ENCODE peak calls at places on chromosomes 11 and 22, in seven cellular contexts. P is breast epithelium; W is CD4-positive, alpha-beta memory T cell; R is GM23248; L is CD8-positive, alpha-beta memory T cell; J is CD8-positive, alpha-beta T cell; A is PC-3. E is an unnamed sample. For H3K4me1 and H3K27me3, the result is how much of the 10 kb centered on the place peaks cover.

GRCh38 chr11:129881570-129882170 is 13.7 kb downstream of the NFRKB start:
- DNase-seq in P (no peak), W (peak), R (peak), L (peak), J (peak), A (peak), E (no peak)

GRCh38 chr11:102187416-102188125 is 77.3 kb downstream of the YAP1 start:
- DNase-seq in P (no peak), W (no peak), R (peak), L (no peak), J (no peak), A (no peak), E (no peak)

GRCh38 chr11:19982761-19983495 is 177.3 kb downstream of the DBX1 start:
- DNase-seq in P (no peak), W (no peak), R (no peak), L (no peak), J (no peak), A (no peak), E (no peak)

GRCh38 chr11:63779044-63779443 is 10.5 kb upstream of the ZFTA start:
- DNase-seq in P (no peak), W (no peak), R (no peak), L (no peak), J (no peak), A (no peak), E (no peak)

GRCh38 chr22:47391169-47392053 is 629.0 kb downstream of the TBC1D22A start:
- DNase-seq in P (no peak), W (no peak), R (no peak), L (no peak), J (no peak), A (no peak), E (no peak)

GRCh38 chr11:62324738-62325556 is 12.3 kb upstream of the ASRGL1 start:
- DNase-seq in P (no peak), W (peak), R (peak), L (peak), J (peak), A (peak), E (no peak)

GRCh38 chr11:27392715-27393114 is 29.7 kb upstream of the CCDC34 start:
- DNase-seq in P (no peak), W (no peak), R (peak), L (no peak), J (no peak), A (peak), E (no peak)

GRCh38 chr11:82059505-82059904 is 674.2 kb downstream of the FAM181B start:
- DNase-seq in P (no peak), W (no peak), R (no peak), L (no peak), J (no peak), A (no peak), E (no peak)

DNA sequence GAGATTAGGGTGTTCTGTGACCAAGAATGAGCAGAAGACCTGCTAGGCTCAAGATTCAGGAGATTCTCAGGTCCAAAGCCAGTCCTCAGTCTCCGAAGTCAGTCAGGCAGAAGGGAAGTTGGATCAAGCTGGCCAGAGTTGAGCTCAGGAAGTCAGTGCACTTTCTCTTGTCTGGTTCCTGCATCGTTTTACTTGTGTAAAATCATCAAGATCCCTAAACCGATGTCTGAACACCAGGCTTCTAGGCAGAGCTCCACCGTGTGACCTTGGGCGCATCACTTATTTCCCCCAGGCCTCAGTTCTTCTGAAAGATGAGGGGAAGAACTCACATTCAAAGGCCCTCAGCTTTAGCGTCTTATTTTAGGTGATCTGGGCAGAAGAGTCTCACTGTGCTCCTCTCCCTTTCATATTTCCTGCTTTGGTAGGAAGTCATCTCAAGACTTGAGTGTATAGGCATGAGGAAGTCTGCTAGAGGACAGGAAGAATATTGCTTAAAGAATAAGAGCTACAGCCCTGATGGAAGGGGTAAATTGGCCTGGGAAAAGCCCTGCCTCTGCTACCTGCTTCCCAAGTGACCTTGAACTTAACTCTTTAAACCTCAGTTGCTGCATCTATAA is 20.2 kb downstream of the NF2 start:
- DNase-seq in P (no peak), W (peak), R (no peak), L (peak), J (no peak), A (peak), E (no peak)
- H3K4me1 ChIP-seq in P (under half), W (under half), R (half or more), L (under half), J (under half), A (half or more), E (under half)

DNA sequence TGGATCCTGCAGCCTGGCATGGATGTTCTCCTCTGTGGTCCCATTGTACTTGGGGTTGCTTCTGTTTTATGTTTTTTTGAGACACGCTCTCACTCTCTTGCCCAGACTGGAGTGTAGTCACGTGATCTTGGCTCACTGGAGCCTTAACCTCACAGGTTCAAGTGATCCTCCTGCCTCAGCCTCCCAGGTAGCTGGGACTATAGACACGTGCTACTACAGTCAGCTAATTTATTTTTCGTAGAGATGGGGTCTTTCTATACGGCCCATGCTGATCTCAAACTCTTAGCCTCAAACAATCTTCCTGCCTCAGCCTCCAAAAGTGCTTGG is 10.0 kb upstream of the MYH9 start:
- DNase-seq in P (no peak), W (no peak), R (no peak), L (no peak), J (no peak), A (no peak), E (no peak)
- H3K27ac ChIP-seq in P (no peak), W (no peak), R (peak), L (no peak), J (no peak), A (no peak), E (no peak)

DNA sequence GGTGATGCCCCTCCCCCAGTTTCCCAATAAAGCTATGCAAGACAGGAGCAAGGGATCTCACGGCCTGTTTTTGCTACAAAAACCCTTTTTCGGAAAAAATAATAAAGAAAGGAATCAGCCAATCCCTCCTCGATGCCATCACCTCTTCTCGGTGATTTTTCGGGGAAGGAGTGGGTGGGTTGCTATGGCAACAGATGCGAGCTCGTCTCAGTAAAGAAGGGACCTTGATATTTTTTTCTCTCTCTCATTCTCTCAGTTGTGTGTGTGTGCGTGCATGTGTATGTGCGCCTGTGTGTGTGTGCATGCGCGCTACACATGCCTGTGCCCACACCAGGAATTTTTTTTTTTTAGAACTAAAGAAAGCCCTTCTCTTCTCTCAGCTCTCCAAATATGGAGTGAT is 3.8 kb upstream of the NPAS4 start:
- DNase-seq in P (no peak), W (no peak), R (no peak), L (no peak), J (no peak), A (no peak), E (no peak)
- H3K27me3 ChIP-seq in P (under half), W (under half), R (under half), L (under half), J (under half), A (half or more), E (under half)

DNA sequence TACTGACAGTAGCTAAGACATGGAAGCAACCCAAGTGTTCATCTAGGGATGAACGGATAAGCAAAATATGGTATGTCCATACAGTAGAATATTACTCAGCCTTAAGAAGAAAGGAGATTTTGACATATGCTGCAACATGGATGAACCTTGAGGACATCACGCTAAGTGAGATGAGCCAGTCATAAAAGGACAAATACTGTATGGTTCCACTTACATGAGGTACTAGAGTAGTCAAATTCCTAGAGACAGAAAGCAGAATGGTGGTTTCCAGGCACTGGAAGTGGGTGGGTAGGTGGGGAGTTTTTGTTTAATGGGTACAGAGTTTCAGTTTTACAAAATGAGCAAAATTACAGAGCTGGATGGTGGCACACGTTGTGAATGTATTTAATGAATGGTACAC is 18.1 kb downstream of the CHST1 start:
- DNase-seq in P (no peak), W (no peak), R (no peak), L (no peak), J (no peak), A (no peak), E (no peak)
- H3K4me1 ChIP-seq in P (under half), W (under half), R (under half), L (under half), J (under half), A (under half), E (under half)

GRCh38 chr11:12243511-12243910 is 133.1 kb downstream of the MICAL2 start:
- DNase-seq in P (no peak), W (no peak), R (no peak), L (no peak), J (no peak), A (no peak), E (no peak)

GRCh38 chr11:12245091-12245490 is 132.3 kb upstream of the PARVA start:
- DNase-seq in P (no peak), W (no peak), R (peak), L (no peak), J (no peak), A (no peak), E (no peak)

GRCh38 chr11:12245549-12245986 is 131.8 kb upstream of the PARVA start:
- DNase-seq in P (no peak), W (no peak), R (peak), L (no peak), J (no peak), A (peak), E (no peak)

GRCh38 chr11:12242926-12243325 is 132.5 kb downstream of the MICAL2 start:
- DNase-seq in P (no peak), W (no peak), R (no peak), L (no peak), J (no peak), A (no peak), E (no peak)

GRCh38 chr11:12244156-12244555 is 133.2 kb upstream of the PARVA start:
- DNase-seq in P (no peak), W (no peak), R (no peak), L (no peak), J (no peak), A (no peak), E (no peak)
- H3K27ac ChIP-seq in P (no peak), W (no peak), R (peak), L (no peak), J (no peak), A (no peak), E (no peak)

GRCh38 chr11:31817621-31818493 is 6.7 kb upstream of the PAX6 start:
- DNase-seq in P (no peak), W (no peak), R (no peak), L (no peak), J (no peak), A (no peak), E (no peak)
- H3K27me3 ChIP-seq in P (under half), W (half or more), R (half or more), L (half or more), J (half or more), A (under half), E (half or more)

DNA sequence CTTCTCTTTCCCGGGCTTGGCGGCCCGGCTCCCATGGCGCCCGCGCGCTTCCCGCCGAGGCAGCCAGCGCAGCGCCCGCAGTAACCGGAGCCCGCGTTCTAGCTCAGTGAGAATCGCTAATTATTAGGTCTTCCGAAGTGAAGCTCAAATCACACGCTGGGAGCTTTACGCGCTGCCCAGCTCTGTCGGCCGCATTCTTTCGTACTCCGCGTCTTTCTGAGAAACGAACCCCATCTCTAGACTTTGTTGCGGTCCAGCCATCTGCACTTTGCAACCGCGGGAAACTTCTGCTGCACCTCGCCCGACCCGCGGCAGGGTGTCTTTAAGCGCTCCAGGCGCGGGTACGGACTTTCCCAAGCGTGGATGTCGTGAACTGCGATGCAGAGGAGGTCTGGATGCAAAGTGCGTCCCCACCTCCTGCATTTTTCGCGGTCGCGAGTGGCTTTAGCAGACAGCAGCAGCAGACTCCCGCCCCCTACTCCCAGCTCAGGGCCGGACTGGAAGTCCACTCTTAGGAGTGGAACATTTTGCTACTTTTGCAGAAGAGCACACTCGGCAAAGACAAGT is 6.0 kb upstream of the PAX6 start:
- DNase-seq in P (no peak), W (no peak), R (no peak), L (no peak), J (no peak), A (no peak), E (no peak)
- H3K4me1 ChIP-seq in P (under half), W (half or more), R (under half), L (under half), J (half or more), A (under half), E (half or more)

GRCh38 chr11:34629711-34630110 is 8.8 kb downstream of the EHF start:
- DNase-seq in P (no peak), W (no peak), R (no peak), L (no peak), J (no peak), A (peak), E (no peak)

GRCh38 chr11:34631737-34632104 is 10.8 kb downstream of the EHF start:
- DNase-seq in P (no peak), W (no peak), R (no peak), L (no peak), J (no peak), A (peak), E (no peak)

GRCh38 chr11:34630544-34630943 is 9.7 kb downstream of the EHF start:
- DNase-seq in P (no peak), W (no peak), R (no peak), L (no peak), J (no peak), A (peak), E (no peak)

GRCh38 chr11:34632105-34632780 is 11.3 kb downstream of the EHF start:
- DNase-seq in P (peak), W (no peak), R (peak), L (no peak), J (no peak), A (peak), E (no peak)

DNA sequence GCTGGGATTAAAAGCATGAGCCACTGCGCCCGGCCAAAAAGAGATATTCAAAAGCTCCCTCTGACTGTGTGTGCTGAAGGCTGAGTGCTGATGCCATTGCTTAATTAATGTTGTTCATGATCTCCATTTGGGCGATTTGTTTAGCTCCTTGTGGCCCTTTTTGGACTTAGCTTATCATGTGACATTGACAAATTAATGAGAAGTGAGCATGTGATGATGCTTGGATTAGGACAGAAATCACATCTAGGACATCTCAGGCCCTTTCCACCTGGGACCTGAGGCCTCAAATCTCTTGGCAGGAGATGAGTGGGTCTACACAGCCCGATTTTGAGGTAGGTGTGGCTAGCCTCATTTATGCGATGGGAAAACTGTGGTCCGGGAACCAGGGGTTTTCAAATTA is 10.4 kb downstream of the EHF start:
- DNase-seq in P (no peak), W (no peak), R (no peak), L (no peak), J (no peak), A (no peak), E (no peak)
- H3K27ac ChIP-seq in P (peak), W (no peak), R (no peak), L (no peak), J (no peak), A (peak), E (no peak)

GRCh38 chr22:43860831-43861230 is 1.5 kb downstream of the SULT4A1 start:
- DNase-seq in P (no peak), W (no peak), R (no peak), L (no peak), J (no peak), A (no peak), E (no peak)

GRCh38 chr22:43860126-43860525 is 2.2 kb downstream of the SULT4A1 start:
- DNase-seq in P (no peak), W (no peak), R (no peak), L (no peak), J (no peak), A (no peak), E (no peak)

GRCh38 chr22:43862074-43862881 is at the start of gene SULT4A1:
- DNase-seq in P (no peak), W (no peak), R (peak), L (no peak), J (no peak), A (no peak), E (no peak)

GRCh38 chr22:43861529-43861928 is 784 bp downstream of the SULT4A1 start:
- DNase-seq in P (no peak), W (no peak), R (peak), L (no peak), J (no peak), A (no peak), E (no peak)

DNA sequence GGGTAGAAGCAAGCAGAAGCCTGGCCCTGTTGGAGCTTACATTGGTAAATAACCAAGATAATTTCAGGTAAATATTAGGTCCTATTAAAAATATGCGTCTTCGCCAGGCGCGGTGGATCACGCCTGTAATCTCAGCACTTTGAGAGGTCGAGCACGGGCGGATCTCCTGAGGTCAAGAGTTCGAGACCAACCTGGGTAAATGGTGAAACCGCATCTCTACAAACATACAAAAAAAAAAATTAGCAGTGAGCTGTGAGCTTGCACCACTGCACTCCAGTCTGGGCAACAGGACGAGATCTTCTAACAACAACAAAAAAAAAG is 529 bp upstream of the SULT4A1 start:
- DNase-seq in P (no peak), W (no peak), R (no peak), L (no peak), J (no peak), A (no peak), E (no peak)
- H3K27me3 ChIP-seq in P (under half), W (under half), R (under half), L (under half), J (under half), A (under half), E (under half)